ENCODE peak calls at places on chromosomes 3 and 15, in ten cellular contexts. H is bronchial epithelial cell; R is AG10803; J is nephron progenitor cell; V is mucosa of descending colon; Y is breast epithelium; S is progenitor cell of endocrine pancreas; K is cardiac muscle cell; I is CD8-positive, alpha-beta T cell; O is tibial artery. Z is an unnamed sample.

GRCh38 chr3:120349819-120350125 is 618 bp upstream of the LRRC58 start:
- DNase-seq in Y (no peak), R (no peak), V (no peak), S (no peak), J (no peak), H (peak), O (no peak), I (no peak), K (no peak), Z (no peak)

GRCh38 chr15:97745481-97746071 is 214.9 kb upstream of the ARRDC4 start:
- DNase-seq in J (peak), I (no peak), S (no peak), R (no peak), O (no peak), Y (no peak), K (peak), V (peak), H (peak), Z (peak)

GRCh38 chr3:89565098-89565497 is 457.7 kb downstream of the EPHA3 start:
- DNase-seq in K (no peak), Y (no peak), S (no peak), J (no peak), O (no peak), I (no peak), H (peak), V (no peak), R (no peak), Z (no peak)

GRCh38 chr15:40593130-40593529 is 919 bp upstream of the KNL1 start:
- DNase-seq in O (no peak), I (no peak), R (no peak), K (no peak), V (no peak), J (no peak), Y (no peak), S (no peak), H (no peak), Z (no peak)

GRCh38 chr3:52056521-52056967 is at the start of gene DUSP7:
- DNase-seq in H (no peak), J (peak), Y (no peak), R (peak), S (peak), V (peak), I (peak), K (peak), O (peak), Z (peak)

GRCh38 chr3:172561894-172562664 is 38.8 kb upstream of the TNFSF10 start:
- DNase-seq in I (no peak), V (peak), R (no peak), Y (no peak), K (no peak), H (peak), O (no peak), J (no peak), S (no peak), Z (no peak)

GRCh38 chr15:91124155-91124554 is 24.1 kb downstream of the SV2B start:
- DNase-seq in J (no peak), R (no peak), I (no peak), Y (no peak), O (no peak), H (no peak), S (no peak), K (no peak), V (no peak), Z (no peak)

GRCh38 chr15:73800662-73801345 is 47.7 kb upstream of the INSYN1 start:
- DNase-seq in V (peak), S (no peak), R (peak), I (no peak), J (no peak), Y (peak), H (peak), O (peak), K (peak), Z (no peak)

GRCh38 chr3:63467392-63467791 is 185.1 kb upstream of the SNTN start:
- DNase-seq in S (no peak), Y (no peak), I (no peak), H (no peak), K (no peak), V (no peak), J (no peak), O (no peak), R (no peak), Z (no peak)

GRCh38 chr3:119330181-119330580 is 36.0 kb downstream of the ARHGAP31 start:
- DNase-seq in Y (no peak), I (no peak), O (no peak), J (no peak), H (no peak), V (no peak), K (no peak), S (no peak), R (no peak), Z (no peak)

GRCh38 chr15:75647370-75648155 is at the start of gene SNX33:
- DNase-seq in K (peak), V (peak), O (peak), J (peak), R (peak), H (peak), I (peak), Y (peak), S (peak), Z (peak)

GRCh38 chr3:89560546-89560945 is 453.1 kb downstream of the EPHA3 start:
- DNase-seq in K (peak), V (no peak), I (no peak), J (no peak), H (no peak), Y (no peak), S (no peak), R (peak), O (no peak), Z (no peak)

GRCh38 chr15:68650901-68651709 is 72.3 kb downstream of the CORO2B start:
- DNase-seq in I (no peak), S (peak), K (peak), H (no peak), V (peak), J (peak), Y (no peak), R (no peak), O (no peak), Z (peak)

GRCh38 chr15:64596701-64597468 is 136.5 kb downstream of the ZNF609 start:
- DNase-seq in S (no peak), V (no peak), Y (no peak), I (no peak), H (no peak), J (peak), O (no peak), K (peak), R (peak), Z (peak)

GRCh38 chr15:80059786-80060489 is 462 bp downstream of the ZFAND6 start:
- DNase-seq in V (no peak), H (no peak), K (peak), J (peak), R (peak), I (no peak), Y (peak), S (peak), O (peak), Z (peak)

GRCh38 chr15:82710208-82710555 is 507 bp upstream of the AP3B2 start:
- DNase-seq in O (no peak), Y (no peak), R (no peak), I (no peak), H (peak), K (no peak), V (no peak), S (no peak), J (no peak), Z (no peak)

GRCh38 chr15:74449643-74450205 is 11.2 kb downstream of the UBL7 start:
- DNase-seq in I (no peak), O (no peak), J (no peak), S (no peak), V (no peak), Y (no peak), H (no peak), K (no peak), R (no peak), Z (no peak)

GRCh38 chr3:142724682-142725351 is 983 bp downstream of the TRPC1 start:
- DNase-seq in K (no peak), H (peak), V (peak), J (peak), I (peak), Y (peak), S (peak), R (peak), O (peak), Z (peak)

GRCh38 chr15:99249270-99249817 is at the start of gene TTC23:
- DNase-seq in I (no peak), J (peak), Y (peak), K (peak), V (peak), H (peak), R (peak), S (no peak), O (peak), Z (peak)

GRCh38 chr3:171165986-171166385 is 139.5 kb upstream of the SLC2A2 start:
- DNase-seq in J (no peak), V (no peak), R (no peak), O (no peak), S (no peak), Y (no peak), H (no peak), K (no peak), I (no peak), Z (no peak)

GRCh38 chr3:541328-541727 is 344.8 kb downstream of the CHL1 start:
- DNase-seq in I (no peak), H (no peak), K (no peak), Y (no peak), R (no peak), O (no peak), S (no peak), V (no peak), J (peak), Z (no peak)

GRCh38 chr15:62994975-62995730 is 47.4 kb upstream of the TPM1 start:
- DNase-seq in Y (no peak), J (no peak), K (no peak), V (no peak), S (no peak), O (no peak), R (peak), I (no peak), H (peak), Z (no peak)

GRCh38 chr3:106013971-106014370 is 145.2 kb upstream of the CBLB start:
- DNase-seq in Y (no peak), J (no peak), H (peak), V (peak), I (no peak), R (peak), S (no peak), K (peak), O (no peak), Z (no peak)

GRCh38 chr3:155979746-155980145 is 109.3 kb downstream of the GMPS start:
- DNase-seq in Y (no peak), J (no peak), H (no peak), S (no peak), K (no peak), V (no peak), O (no peak), R (no peak), I (no peak), Z (no peak)

GRCh38 chr15:45469429-45469828 is 53.1 kb downstream of the SLC30A4 start:
- DNase-seq in O (no peak), K (no peak), R (no peak), I (no peak), J (no peak), H (no peak), Y (no peak), V (no peak), S (no peak), Z (no peak)

GRCh38 chr3:116669576-116669975 is 40.0 kb upstream of the TUSC7 start:
- DNase-seq in O (no peak), R (no peak), J (no peak), V (no peak), Y (no peak), K (no peak), I (no peak), S (no peak), H (no peak), Z (no peak)

GRCh38 chr3:59605318-59605717 is 555.5 kb upstream of the CFAP20DC start:
- DNase-seq in J (no peak), V (peak), S (no peak), O (no peak), I (no peak), Y (no peak), H (no peak), R (no peak), K (no peak), Z (no peak)

GRCh38 chr3:56801151-56801596 is 575 bp downstream of the ARHGEF3 start:
- DNase-seq in I (no peak), R (no peak), J (no peak), H (no peak), V (no peak), Y (no peak), K (no peak), O (no peak), S (no peak), Z (peak)

GRCh38 chr15:89905846-89906378 is 6.8 kb downstream of the ARPIN start:
- DNase-seq in Y (no peak), K (no peak), I (no peak), J (no peak), V (no peak), S (no peak), H (no peak), R (no peak), O (no peak), Z (no peak)

GRCh38 chr3:12879191-12879815 is 37.9 kb upstream of the RPL32 start:
- DNase-seq in J (no peak), V (no peak), S (no peak), K (peak), R (no peak), O (no peak), Y (no peak), I (no peak), H (no peak), Z (no peak)

GRCh38 chr3:12877040-12877439 is 35.7 kb upstream of the RPL32 start:
- DNase-seq in Y (no peak), I (no peak), R (no peak), K (no peak), H (no peak), O (no peak), S (no peak), J (no peak), V (no peak), Z (no peak)

GRCh38 chr3:12882336-12883310 is 41.3 kb upstream of the RPL32 start:
- DNase-seq in V (no peak), Y (no peak), K (no peak), R (no peak), J (no peak), I (no peak), H (no peak), O (no peak), S (no peak), Z (no peak)

GRCh38 chr3:12875857-12876451 is 34.6 kb upstream of the RPL32 start:
- DNase-seq in V (peak), S (peak), R (no peak), H (no peak), J (peak), O (no peak), Y (no peak), I (no peak), K (peak), Z (peak)

DNA sequence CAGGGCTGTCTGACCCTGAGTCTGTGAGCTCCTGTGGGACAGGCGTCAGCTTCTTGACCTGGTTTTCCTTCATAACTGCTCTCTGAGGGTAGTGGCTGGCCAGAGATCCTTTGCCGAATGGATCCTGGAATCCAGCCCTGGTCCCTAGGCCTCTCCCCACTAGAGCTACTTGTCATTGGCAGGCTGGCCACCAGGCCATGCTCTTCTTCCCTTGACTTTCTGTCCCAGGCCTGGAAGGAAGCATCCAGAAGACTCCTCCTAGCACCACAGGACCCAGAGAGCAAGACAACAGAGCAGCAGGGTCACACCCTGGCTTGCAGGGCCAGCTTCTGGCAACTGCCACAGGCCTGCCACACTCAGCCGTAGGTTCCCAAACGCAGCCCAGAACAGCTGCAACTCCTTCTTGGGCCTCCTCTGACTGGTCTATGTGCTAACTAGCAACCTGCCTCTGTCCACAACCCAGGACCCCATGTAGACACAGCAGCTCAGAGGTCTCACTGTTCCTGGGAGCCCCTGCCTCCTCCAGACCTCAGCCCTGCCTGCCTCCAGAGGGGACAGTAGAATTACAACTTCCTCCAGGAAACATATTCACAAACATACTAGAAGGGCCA is 36.8 kb upstream of the RPL32 start:
- DNase-seq in J (no peak), Y (no peak), K (no peak), R (no peak), V (no peak), O (no peak), S (no peak), H (no peak), I (no peak), Z (no peak)
- TF ChIP-seq CTCF in J (no peak), Y (no peak), K (no peak), R (no peak), V (no peak), O (no peak), S (no peak), H (no peak), I (no peak), Z (no peak)

GRCh38 chr15:49622561-49622960 is 1.7 kb downstream of the DTWD1 start:
- DNase-seq in S (no peak), J (no peak), O (no peak), R (peak), Y (no peak), V (no peak), I (no peak), H (no peak), K (peak), Z (no peak)
- TF ChIP-seq CTCF in S (no peak), J (no peak), O (no peak), R (peak), Y (no peak), V (no peak), I (no peak), H (no peak), K (peak), Z (no peak)

DNA sequence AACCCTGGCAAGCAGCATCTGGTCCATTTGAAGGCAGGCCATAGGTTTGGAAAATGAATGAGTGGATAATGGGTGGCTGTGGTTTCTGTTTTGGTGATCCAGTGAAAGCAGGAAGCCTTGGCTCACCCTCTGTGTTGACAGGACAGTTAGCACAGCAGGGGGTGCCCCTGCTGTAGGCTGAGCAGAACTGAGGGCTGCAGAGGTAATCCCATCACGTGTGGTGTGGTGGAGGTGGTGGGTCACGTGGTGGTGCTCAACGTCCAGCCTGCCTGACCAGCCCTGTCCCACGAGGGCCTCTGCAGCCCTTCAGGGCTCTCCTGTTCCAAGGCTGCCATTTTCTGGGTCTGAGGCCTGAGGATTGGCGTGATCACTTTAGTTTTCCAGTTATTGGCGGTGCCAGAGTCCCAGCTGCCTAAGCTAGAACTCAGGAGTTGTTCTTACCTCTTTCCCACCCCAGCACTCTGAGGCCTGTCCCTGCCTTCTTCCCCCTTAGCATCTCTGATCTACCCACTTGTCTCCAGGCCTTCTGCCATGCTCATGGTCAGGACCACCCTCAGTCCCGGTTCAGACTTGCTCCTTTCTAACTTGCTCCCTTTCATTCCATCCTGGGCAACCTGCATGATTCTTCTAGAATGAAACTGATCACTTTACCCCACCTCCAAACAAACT is 15.9 kb downstream of the ACOX2 start:
- DNase-seq in K (no peak), Y (no peak), R (no peak), O (no peak), I (no peak), S (no peak), J (no peak), H (no peak), V (no peak), Z (no peak)
- TF ChIP-seq CTCF in K (no peak), Y (no peak), R (no peak), O (no peak), I (no peak), S (no peak), J (no peak), H (no peak), V (no peak), Z (no peak)

GRCh38 chr3:192212979-192213378 is 514.4 kb downstream of the FGF12 start:
- DNase-seq in V (no peak), H (no peak), O (no peak), S (no peak), J (no peak), I (no peak), R (no peak), K (no peak), Y (no peak), Z (no peak)

GRCh38 chr3:192216067-192216466 is 511.3 kb downstream of the FGF12 start:
- DNase-seq in O (no peak), I (no peak), K (no peak), V (no peak), R (no peak), J (no peak), S (no peak), H (no peak), Y (no peak), Z (no peak)

GRCh38 chr3:192207661-192208060 is 519.7 kb downstream of the FGF12 start:
- DNase-seq in J (no peak), O (no peak), H (no peak), I (no peak), S (no peak), V (no peak), Y (no peak), K (peak), R (no peak), Z (no peak)

GRCh38 chr3:192207239-192207638 is 520.1 kb downstream of the FGF12 start:
- DNase-seq in H (peak), K (no peak), Y (no peak), I (no peak), O (no peak), S (no peak), J (no peak), V (no peak), R (no peak), Z (no peak)

DNA sequence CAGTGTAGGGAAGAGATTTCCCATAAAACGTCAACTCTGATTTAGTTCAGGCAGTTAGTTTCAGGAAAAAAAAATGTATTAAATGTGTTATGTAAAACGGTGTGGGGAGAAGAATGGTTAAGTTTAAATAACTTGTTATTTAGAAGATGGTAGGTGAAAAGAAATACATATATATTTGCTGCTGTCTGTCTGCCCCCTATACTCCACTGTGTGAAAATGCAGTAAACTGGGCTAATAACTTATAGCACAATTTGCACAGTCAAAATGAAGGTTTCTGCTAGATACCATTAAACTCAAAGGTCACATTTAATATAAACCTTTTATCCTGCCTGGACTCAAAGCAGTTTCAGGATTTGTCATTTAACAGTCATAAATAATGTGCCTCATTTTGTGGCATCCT is 515.0 kb downstream of the FGF12 start:
- DNase-seq in R (no peak), H (no peak), V (no peak), S (no peak), K (no peak), O (no peak), Y (no peak), I (no peak), J (no peak), Z (no peak)
- TF ChIP-seq CTCF in R (no peak), H (no peak), V (no peak), S (peak), K (no peak), O (no peak), Y (no peak), I (no peak), J (peak), Z (peak)